ENCODE peak calls at places on chromosomes 1 and 21, in ten cellular contexts. G is heart left ventricle, T is astrocyte, D is AG08395, V is HTR-8/SVneo, S is kidney, X is left kidney, E is left colon, H is fibroblast of lung, O is osteocyte. L is an unnamed sample.
A peak's percentile ranks its signal among the peaks of the same experiment; 100 is the strongest.

GRCh38 chr1:150414592-150414991 is 50.6 kb downstream of the RPRD2 start:
- DNase-seq in D (no peak), O (no peak), S (no peak), E (no peak), H (no peak), T (no peak), V (no peak), G (no peak), X (no peak), L (no peak)

GRCh38 chr21:45695086-45695485 is 51.6 kb downstream of the PCBP3 start:
- DNase-seq in S (no peak), X (peak; percentile 66), T (no peak), H (no peak), D (no peak), V (no peak), G (no peak), O (no peak), E (no peak), L (no peak)

GRCh38 chr1:77620273-77620672 is 62.2 kb downstream of the ZZZ3 start:
- DNase-seq in O (no peak), G (no peak), X (no peak), S (no peak), E (no peak), H (no peak), D (no peak), T (no peak), V (no peak), L (no peak)

GRCh38 chr1:204446413-204447111 is 34.9 kb upstream of the PPP1R15B start:
- DNase-seq in S (peak; percentile 83), O (peak; percentile 88), D (peak; percentile 81), T (no peak), G (peak; percentile 76), E (peak; percentile 71), H (peak; percentile 67), V (peak; percentile 76), X (peak; percentile 97), L (peak; percentile 23)

GRCh38 chr1:76764638-76765572 is 102.4 kb upstream of the ST6GALNAC5 start:
- DNase-seq in D (no peak), S (no peak), H (peak; percentile 17), G (no peak), O (no peak), E (no peak), T (no peak), X (peak; percentile 12), V (no peak), L (no peak)

GRCh38 chr1:156893048-156893953 is at the start of gene PEAR1:
- DNase-seq in G (peak; percentile 88), H (peak; percentile 33), T (no peak), O (no peak), S (peak; percentile 89), V (peak; percentile 62), E (no peak), D (no peak), X (peak; percentile 83), L (no peak)

GRCh38 chr1:229620876-229621275 is 5.0 kb downstream of the TAF5L start:
- DNase-seq in T (peak; percentile 80), D (peak; percentile 59), V (no peak), X (no peak), S (no peak), H (peak; percentile 38), O (no peak), G (no peak), E (no peak), L (no peak)

GRCh38 chr1:234535763-234536515 is 57.0 kb upstream of the TARBP1 start:
- DNase-seq in T (peak; percentile 44), H (peak; percentile 75), G (peak; percentile 72), D (peak; percentile 70), V (no peak), S (peak; percentile 88), E (peak; percentile 70), X (peak; percentile 94), O (no peak), L (no peak)

GRCh38 chr1:243236604-243237252 is 18.4 kb downstream of the CEP170 start:
- DNase-seq in T (no peak), S (no peak), O (no peak), D (no peak), G (no peak), V (no peak), H (no peak), E (no peak), X (no peak), L (no peak)

GRCh38 chr1:39090757-39091156 is 64.6 kb downstream of the NDUFS5 start:
- DNase-seq in V (no peak), O (no peak), S (no peak), T (no peak), E (no peak), G (no peak), H (no peak), X (no peak), D (no peak), L (no peak)

GRCh38 chr1:906532-907420 is 16.9 kb upstream of the SAMD11 start:
- DNase-seq in V (no peak), D (no peak), X (peak; percentile 55), O (no peak), T (peak; percentile 47), H (peak; percentile 69), G (peak; percentile 5), E (peak; percentile 69), S (peak; percentile 84), L (peak; percentile 65)

L was measured in NCI-H226.